ENCODE peak calls at places on chromosomes 13 and 19, in six cellular contexts. D is cardiac fibroblast, L is testis, P is K562, J is foreskin fibroblast, E is mucosa of descending colon. B is an unnamed sample.

GRCh38 chr13:45628094-45628493 is 12.6 kb upstream of the ERICH6B start:
- DNase-seq in D (no peak), L (no peak), P (no peak), J (no peak), E (no peak), B (no peak)

GRCh38 chr13:18959229-18959628 is 222.4 kb downstream of the TUBA3C start:
- DNase-seq in D (no peak), L (no peak), P (no peak), J (no peak), E (no peak), B (no peak)

GRCh38 chr19:41324921-41325639 is 15.1 kb downstream of the CCDC97 start:
- DNase-seq in D (peak), L (no peak), P (peak), J (peak), E (no peak), B (peak)

GRCh38 chr19:52307275-52307674 is 10.3 kb downstream of the ZNF480 start:
- DNase-seq in D (peak), L (no peak), P (no peak), J (peak), E (peak), B (peak)

GRCh38 chr19:41029524-41030432 is 38.7 kb downstream of the CYP2B6 start:
- DNase-seq in D (no peak), L (no peak), P (no peak), J (no peak), E (no peak), B (no peak)

GRCh38 chr13:67023088-67023893 is 206.8 kb downstream of the PCDH9 start:
- DNase-seq in D (peak), L (no peak), P (no peak), J (peak), E (no peak), B (no peak)

GRCh38 chr19:35015576-35016351 is 14.5 kb upstream of the SCN1B start:
- DNase-seq in D (peak), L (no peak), P (no peak), J (peak), E (no peak), B (no peak)

GRCh38 chr19:55676384-55676783 is 1.4 kb downstream of the EPN1 start:
- DNase-seq in D (peak), L (peak), P (no peak), J (peak), E (no peak), B (no peak)

GRCh38 chr19:47885067-47885463 is 1.1 kb downstream of the SULT2A1 start:
- DNase-seq in D (no peak), L (no peak), P (no peak), J (no peak), E (no peak), B (no peak)

GRCh38 chr13:38769526-38769925 is 82.6 kb downstream of the FREM2 start:
- DNase-seq in D (no peak), L (no peak), P (no peak), J (no peak), E (no peak), B (no peak)

GRCh38 chr13:38542601-38543000 is 144.3 kb upstream of the FREM2 start:
- DNase-seq in D (no peak), L (no peak), P (no peak), J (no peak), E (no peak), B (no peak)

GRCh38 chr19:46404039-46404883 is 9.1 kb downstream of the CCDC8 start:
- DNase-seq in D (peak), L (peak), P (peak), J (peak), E (peak), B (peak)

GRCh38 chr19:17180997-17181702 is 34.0 kb upstream of the USE1 start:
- DNase-seq in D (no peak), L (no peak), P (no peak), J (no peak), E (no peak), B (peak)

GRCh38 chr19:5635427-5635826 is 12.5 kb downstream of the SAFB start:
- DNase-seq in D (no peak), L (no peak), P (no peak), J (no peak), E (no peak), B (no peak)

GRCh38 chr19:32206065-32206464 is 139.3 kb upstream of the ZNF507 start:
- DNase-seq in D (no peak), L (no peak), P (no peak), J (no peak), E (no peak), B (no peak)

GRCh38 chr19:11196406-11197287 is 698 bp downstream of the KANK2 start:
- DNase-seq in D (peak), L (no peak), P (peak), J (no peak), E (peak), B (peak)

GRCh38 chr19:9917322-9917721 is 19.0 kb downstream of the OLFM2 start:
- DNase-seq in D (peak), L (peak), P (peak), J (peak), E (peak), B (peak)

GRCh38 chr13:48222358-48223015 is 10.5 kb upstream of the ITM2B start:
- DNase-seq in D (peak), L (no peak), P (no peak), J (no peak), E (no peak), B (no peak)

GRCh38 chr13:100302391-100302790 is 213.5 kb downstream of the PCCA start:
- DNase-seq in D (no peak), L (no peak), P (no peak), J (no peak), E (no peak), B (no peak)

GRCh38 chr19:55319786-55320185 is 5.4 kb downstream of the TMEM150B start:
- DNase-seq in D (peak), L (peak), P (peak), J (no peak), E (no peak), B (peak)

GRCh38 chr13:34290661-34291060 is 472.7 kb downstream of the RFC3 start:
- DNase-seq in D (no peak), L (no peak), P (no peak), J (no peak), E (no peak), B (no peak)

GRCh38 chr19:18097217-18097992 is at the start of gene MAST3:
- DNase-seq in D (peak), L (peak), P (peak), J (peak), E (peak), B (peak)

GRCh38 chr13:60402022-60402421 is 5.0 kb downstream of the TDRD3 start:
- DNase-seq in D (no peak), L (no peak), P (no peak), J (no peak), E (no peak), B (no peak)

GRCh38 chr19:29120471-29120870 is 92.5 kb downstream of the UQCRFS1 start:
- DNase-seq in D (no peak), L (no peak), P (no peak), J (no peak), E (no peak), B (no peak)

GRCh38 chr19:51071006-51071405 is 6.1 kb upstream of the KLK13 start:
- DNase-seq in D (no peak), L (no peak), P (no peak), J (no peak), E (no peak), B (no peak)

GRCh38 chr13:111393221-111393790 is 72.9 kb downstream of the TEX29 start:
- DNase-seq in D (no peak), L (no peak), P (no peak), J (no peak), E (no peak), B (no peak)

GRCh38 chr13:58574791-58575190 is 943.2 kb downstream of the PCDH17 start:
- DNase-seq in D (no peak), L (no peak), P (no peak), J (no peak), E (no peak), B (no peak)

GRCh38 chr19:8430650-8431049 is 14.1 kb upstream of the HNRNPM start:
- DNase-seq in D (no peak), L (no peak), P (no peak), J (no peak), E (no peak), B (no peak)

GRCh38 chr19:31099470-31100190 is 249.6 kb downstream of the TSHZ3 start:
- DNase-seq in D (peak), L (no peak), P (no peak), J (peak), E (no peak), B (no peak)

GRCh38 chr13:88294368-88294767 is 623.2 kb downstream of the SLITRK5 start:
- DNase-seq in D (no peak), L (no peak), P (no peak), J (no peak), E (no peak), B (no peak)

GRCh38 chr19:43765109-43765876 is 10.5 kb upstream of the SMG9 start:
- DNase-seq in D (peak), L (no peak), P (peak), J (peak), E (peak), B (no peak)

GRCh38 chr13:32001392-32001768 is 30.2 kb upstream of the FRY start:
- DNase-seq in D (peak), L (no peak), P (peak), J (peak), E (peak), B (no peak)

GRCh38 chr13:89375839-89376238 is 1704.7 kb downstream of the SLITRK5 start:
- DNase-seq in D (peak), L (no peak), P (no peak), J (no peak), E (no peak), B (no peak)

GRCh38 chr19:48918071-48918470 is 15.4 kb upstream of the DHDH start:
- DNase-seq in D (no peak), L (no peak), P (no peak), J (no peak), E (no peak), B (no peak)

GRCh38 chr13:51934461-51935087 is 72.8 kb downstream of the CCDC70 start:
- DNase-seq in D (no peak), L (no peak), P (no peak), J (no peak), E (no peak), B (no peak)

GRCh38 chr13:51937320-51938290 is 73.6 kb downstream of the ATP7B start:
- DNase-seq in D (no peak), L (no peak), P (no peak), J (no peak), E (no peak), B (no peak)

GRCh38 chr13:51933466-51934058 is 71.8 kb downstream of the CCDC70 start:
- DNase-seq in D (no peak), L (no peak), P (no peak), J (no peak), E (no peak), B (no peak)

GRCh38 chr13:51938454-51938853 is 72.8 kb downstream of the ATP7B start:
- DNase-seq in D (no peak), L (no peak), P (no peak), J (no peak), E (no peak), B (no peak)

DNA sequence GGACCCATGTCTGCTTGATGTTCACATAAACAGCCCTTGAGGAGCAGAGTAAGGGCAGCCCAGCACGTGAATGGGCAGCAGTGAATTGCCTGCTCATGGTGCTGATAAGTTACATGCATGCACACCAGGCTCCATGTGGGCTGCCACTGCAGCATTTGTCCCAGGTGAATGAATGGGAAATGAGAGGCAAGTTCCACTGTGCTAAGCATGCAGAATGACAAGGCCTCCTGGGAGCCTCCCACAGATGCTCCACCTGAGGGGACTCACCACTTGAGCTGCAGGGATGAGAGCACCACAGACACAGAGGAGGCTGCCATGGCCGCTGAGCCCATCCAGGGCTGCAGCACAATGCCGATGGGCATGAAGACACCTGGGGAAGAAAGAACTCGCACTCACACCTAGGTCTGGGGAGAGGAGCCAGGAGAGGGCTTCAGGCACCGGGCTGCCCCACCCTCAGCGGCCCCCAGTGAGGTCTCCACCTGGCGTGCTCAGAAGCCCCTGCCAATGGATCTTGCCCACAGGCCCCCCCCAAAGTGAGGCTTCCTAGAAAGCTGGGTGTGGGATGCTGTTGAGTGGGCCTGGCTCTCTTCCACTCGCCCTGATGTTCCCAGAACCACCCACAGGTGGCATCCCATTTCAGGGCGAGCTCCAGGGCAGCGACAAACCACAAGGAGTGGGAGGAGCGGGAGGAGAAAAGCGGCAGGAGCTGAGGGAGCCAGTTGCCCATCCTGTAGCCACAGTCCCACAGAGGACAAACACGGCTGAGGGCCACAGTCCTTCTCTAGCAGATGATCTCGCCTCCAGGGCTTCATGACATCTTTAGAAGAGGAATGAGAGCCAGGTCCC is 73.8 kb downstream of the CCDC70 start:
- DNase-seq in D (peak), L (peak), P (peak), J (no peak), E (peak), B (peak)
- TF ChIP-seq CTCF in D (peak), L (peak), P (no peak), J (no peak), E (no peak), B (peak)

GRCh38 chr19:38265213-38265861 is 964 bp downstream of the SPINT2 start:
- DNase-seq in D (no peak), L (peak), P (no peak), J (no peak), E (peak), B (no peak)
- TF ChIP-seq CTCF in D (no peak), L (no peak), P (no peak), J (no peak), E (no peak), B (no peak)

GRCh38 chr19:3852614-3853254 is 16.1 kb downstream of the ZFR2 start:
- DNase-seq in D (peak), L (no peak), P (no peak), J (peak), E (peak), B (no peak)
- TF ChIP-seq CTCF in D (peak), L (no peak), P (peak), J (no peak), E (no peak), B (no peak)

DNA sequence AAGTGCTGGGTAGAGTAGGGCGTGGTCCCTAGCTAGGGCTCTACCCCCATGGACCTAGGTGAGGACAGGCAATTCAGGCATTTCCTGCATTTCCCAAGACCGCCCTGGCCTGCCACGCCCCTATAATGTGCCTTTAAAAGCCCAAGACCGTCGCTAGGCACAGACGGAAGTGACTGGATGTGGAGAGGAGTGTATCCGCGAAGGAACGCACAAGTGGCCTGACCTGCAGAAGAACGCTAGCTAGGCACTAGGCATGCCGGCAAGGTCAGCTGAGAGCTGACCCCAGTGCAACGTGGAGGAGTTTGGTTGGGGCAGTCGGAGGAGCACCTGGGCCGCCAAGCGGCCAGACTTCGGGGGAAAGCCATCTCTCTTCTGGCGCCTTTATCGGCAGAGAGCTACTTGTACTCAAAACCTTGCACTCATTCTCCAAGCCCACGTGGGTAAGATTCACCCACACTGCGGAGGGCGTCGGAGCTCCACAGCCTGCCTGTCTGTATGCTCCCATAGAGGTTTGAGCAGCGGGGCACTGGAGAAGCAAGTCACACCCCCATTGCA is 370.0 kb downstream of the FGF9 start:
- DNase-seq in D (no peak), L (peak), P (no peak), J (no peak), E (peak), B (no peak)
- TF ChIP-seq CTCF in D (no peak), L (no peak), P (no peak), J (no peak), E (no peak), B (no peak)

DNA sequence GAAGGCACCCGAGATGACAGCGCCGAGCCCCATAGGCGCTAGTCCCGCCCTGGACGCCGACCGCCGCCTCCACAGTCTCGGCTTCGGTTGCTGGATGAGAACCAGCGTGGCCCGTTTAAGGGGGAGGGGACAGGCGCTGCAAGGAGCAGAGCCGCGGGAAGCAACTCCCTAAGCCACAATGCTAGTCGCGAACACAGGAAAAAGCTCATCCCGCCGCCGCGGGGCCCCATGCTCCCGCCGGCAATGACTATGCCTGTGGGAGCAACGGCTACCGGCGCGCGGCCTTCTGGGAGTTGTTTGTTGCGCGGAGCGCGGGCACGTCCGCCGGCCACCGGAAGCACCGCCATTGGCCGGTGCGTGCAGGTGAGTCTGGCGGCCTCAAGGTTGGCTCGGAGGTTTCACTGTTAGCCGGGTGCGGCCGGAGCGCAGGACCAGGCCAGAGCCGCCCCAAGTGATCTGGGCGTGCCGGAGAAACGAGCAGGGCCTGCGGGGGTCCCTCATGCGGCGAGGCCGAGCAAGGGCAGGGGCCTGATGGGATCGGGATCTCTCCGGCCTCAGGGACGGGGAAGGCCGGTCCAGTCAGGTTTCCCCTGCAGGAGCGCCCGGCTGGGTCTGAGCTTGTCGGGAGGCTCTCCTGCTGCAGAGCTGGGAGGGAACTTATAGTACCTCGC is at the start of gene ZNF544:
- DNase-seq in D (peak), L (peak), P (peak), J (peak), E (peak), B (peak)
- TF ChIP-seq CTCF in D (peak), L (no peak), P (no peak), J (peak), E (no peak), B (peak)

DNA sequence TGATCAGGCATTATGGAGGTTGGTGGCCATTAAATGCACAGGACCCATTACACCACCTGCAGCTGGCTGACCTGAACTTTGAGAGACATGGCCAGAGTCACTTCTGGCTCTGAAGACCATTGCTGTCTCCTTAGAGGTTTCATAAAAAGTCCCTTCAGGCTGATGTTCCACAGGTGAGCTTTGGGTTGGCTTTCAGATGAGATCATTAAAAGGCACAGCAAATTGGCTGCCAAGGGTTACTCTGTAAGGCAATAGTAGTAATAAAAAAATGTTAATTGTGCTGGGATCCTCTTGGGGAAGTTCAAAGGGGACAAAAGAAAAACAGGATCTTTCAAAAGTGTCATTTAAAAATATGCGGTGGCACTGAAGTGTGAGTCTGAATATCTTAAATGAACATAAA is 4.2 kb downstream of the OLFM4 start:
- DNase-seq in D (no peak), L (no peak), P (no peak), J (no peak), E (no peak), B (no peak)
- TF ChIP-seq CTCF in D (no peak), L (no peak), P (no peak), J (no peak), E (no peak), B (no peak)

DNA sequence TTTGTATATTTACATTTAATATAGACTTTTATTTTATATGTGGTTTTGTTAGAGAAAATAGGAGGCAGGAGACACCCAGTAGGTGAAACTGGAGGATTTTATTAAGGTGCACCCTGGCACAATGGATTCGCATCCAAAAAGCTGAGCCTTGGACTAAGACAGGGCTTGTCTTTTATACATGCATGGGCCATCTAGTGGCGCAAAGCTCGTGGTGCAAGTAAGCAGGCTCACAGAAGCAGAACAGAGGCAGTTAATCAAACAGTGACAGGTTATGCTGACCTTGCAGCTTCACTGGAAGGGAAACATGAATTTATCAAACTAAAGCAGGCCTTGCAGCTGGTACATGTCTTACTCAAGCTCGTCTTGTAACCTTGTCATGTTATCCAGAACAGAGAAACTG is 58.8 kb upstream of the ZNF681 start:
- DNase-seq in D (no peak), L (peak), P (peak), J (peak), E (peak), B (no peak)
- TF ChIP-seq CTCF in D (peak), L (peak), P (peak), J (peak), E (no peak), B (no peak)

B was measured in nephron progenitor cell.